ENCODE peak calls at places on chromosomes 6 and 20, in four cellular contexts. P is GM12865, E is mucosa of descending colon, N is kidney. R is an unnamed sample.

GRCh38 chr6:106446287-106446885 is 85.9 kb downstream of the CRYBG1 start:
- DNase-seq in N (no peak), E (no peak), P (peak), R (no peak)

GRCh38 chr6:129744201-129744879 is 34.4 kb upstream of the ARHGAP18 start:
- DNase-seq in E (no peak), N (no peak), P (peak), R (peak)

GRCh38 chr20:11426938-11427337 is 490.8 kb upstream of the BTBD3 start:
- DNase-seq in N (no peak), P (no peak), E (no peak), R (no peak)

GRCh38 chr6:29964553-29964903 is 22.2 kb downstream of the HLA-A start:
- DNase-seq in E (no peak), N (no peak), P (no peak), R (no peak)

GRCh38 chr6:151374024-151374423 is 17.3 kb downstream of the ZBTB2 start:
- DNase-seq in P (no peak), E (no peak), N (no peak), R (no peak)

GRCh38 chr20:297925-298754 is 770 bp downstream of the ZCCHC3 start:
- DNase-seq in N (peak), E (peak), P (peak), R (no peak)

GRCh38 chr6:13715444-13715883 is 3.8 kb upstream of the RANBP9 start:
- DNase-seq in E (no peak), N (no peak), P (peak), R (no peak)

GRCh38 chr6:37406942-37407341 is 26.1 kb upstream of the CMTR1 start:
- DNase-seq in P (no peak), N (no peak), E (no peak), R (no peak)

GRCh38 chr6:31308050-31308844 is 36.4 kb upstream of the HLA-C start:
- DNase-seq in P (peak), E (no peak), N (peak), R (no peak)

GRCh38 chr6:62797190-62797589 is 414.1 kb upstream of the FKBP1C start:
- DNase-seq in P (no peak), N (no peak), E (no peak), R (no peak)

GRCh38 chr6:8389034-8389818 is 46.1 kb downstream of the SLC35B3 start:
- DNase-seq in P (no peak), N (no peak), E (peak), R (no peak)

GRCh38 chr6:15522026-15522425 is 140.8 kb downstream of the DTNBP1 start:
- DNase-seq in P (no peak), E (no peak), N (no peak), R (no peak)

GRCh38 chr20:35791823-35792222 is 20.0 kb downstream of the PHF20 start:
- DNase-seq in E (no peak), P (no peak), N (no peak), R (peak)

GRCh38 chr20:6169251-6169650 is 46.4 kb upstream of the FERMT1 start:
- DNase-seq in P (no peak), N (no peak), E (no peak), R (no peak)
- TF ChIP-seq CTCF in P (no peak), N (no peak), E (no peak), R (peak)

DNA sequence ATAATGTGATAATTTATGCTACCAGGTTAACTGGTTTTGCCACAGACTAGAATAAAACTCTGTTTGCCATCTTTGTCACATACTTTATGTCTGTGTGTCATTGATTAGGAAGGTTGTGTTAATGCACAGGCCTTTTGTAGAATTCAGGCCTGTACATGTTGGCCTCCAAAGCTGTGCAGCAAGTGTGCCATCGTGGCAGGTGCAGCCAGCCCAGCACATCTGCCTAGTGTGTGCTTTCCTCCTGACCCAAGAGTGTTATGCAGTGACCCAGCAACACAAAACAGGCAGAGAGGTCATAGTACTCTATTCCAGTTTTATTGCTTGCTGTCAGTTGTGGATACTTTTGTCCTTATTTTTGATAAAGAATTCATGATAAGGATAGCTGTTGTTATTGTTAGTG is 3.7 kb downstream of the MAP3K4 start:
- DNase-seq in P (no peak), E (no peak), N (no peak), R (no peak)
- H3K4me3 ChIP-seq in P (no peak), E (no peak), N (no peak), R (no peak)

GRCh38 chr6:64838726-64839125 is 868.3 kb downstream of the EYS start:
- DNase-seq in N (no peak), E (no peak), P (no peak), R (no peak)
- TF ChIP-seq CTCF in N (no peak), E (no peak), P (no peak), R (no peak)

GRCh38 chr6:42259841-42260395 is 42.3 kb upstream of the MRPS10 start:
- DNase-seq in P (no peak), E (no peak), N (peak), R (no peak)
- H3K4me3 ChIP-seq in P (no peak), E (no peak), N (no peak), R (no peak)

DNA sequence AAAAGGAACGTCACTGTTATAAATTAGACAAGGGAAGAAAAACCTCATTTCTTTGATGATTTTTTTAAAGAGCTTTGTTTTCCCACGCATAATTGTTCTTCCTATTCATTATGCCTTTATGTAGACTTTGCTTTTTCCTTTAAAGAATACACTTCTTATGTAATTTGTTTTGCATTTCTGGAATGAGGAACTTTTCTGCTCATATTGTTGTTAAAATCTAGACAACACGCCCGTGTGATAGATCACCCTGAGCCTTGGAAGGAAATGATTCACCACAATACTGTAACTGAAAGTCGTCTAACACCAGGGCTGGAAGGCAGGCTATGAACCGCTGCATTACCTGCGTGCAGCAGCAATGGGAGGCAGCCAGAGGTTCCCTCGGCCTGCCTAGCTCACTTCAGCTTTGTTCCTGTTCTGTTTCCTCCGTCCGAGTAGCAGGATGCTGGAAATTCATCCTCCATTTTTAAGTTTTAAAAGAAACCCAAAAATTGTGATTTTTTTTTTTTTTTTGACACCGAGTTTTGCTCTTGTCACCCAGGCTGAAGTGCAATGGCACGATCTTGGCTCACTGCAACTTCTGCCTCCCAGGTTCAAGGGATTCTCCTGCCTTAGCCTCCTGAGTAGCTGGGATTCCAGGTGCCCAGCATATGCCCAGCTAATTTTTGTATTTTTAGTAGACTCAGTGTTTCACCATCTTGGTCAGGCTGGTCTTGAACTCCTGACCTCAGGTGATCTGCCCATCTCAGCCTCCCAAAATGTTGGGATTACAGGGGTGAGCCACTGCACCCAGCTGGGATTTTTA is 49.6 kb upstream of the ZNF217 start:
- DNase-seq in P (peak), N (no peak), E (peak), R (peak)
- TF ChIP-seq CTCF in P (no peak), N (no peak), E (no peak), R (no peak)

GRCh38 chr6:26613201-26613600 is 16.4 kb downstream of the ABT1 start:
- DNase-seq in P (no peak), N (no peak), E (no peak), R (no peak)
- H3K4me3 ChIP-seq in P (no peak), N (no peak), E (no peak), R (no peak)

GRCh38 chr20:47351643-47352331 is 4.7 kb downstream of the ZMYND8 start:
- DNase-seq in N (no peak), P (peak), E (peak), R (no peak)

GRCh38 chr20:47353224-47353696 is 3.2 kb downstream of the ZMYND8 start:
- DNase-seq in P (no peak), E (no peak), N (no peak), R (no peak)

GRCh38 chr20:47350691-47351545 is 5.6 kb downstream of the ZMYND8 start:
- DNase-seq in N (no peak), E (no peak), P (no peak), R (no peak)

GRCh38 chr20:47353697-47354387 is 2.7 kb downstream of the ZMYND8 start:
- DNase-seq in E (no peak), N (no peak), P (peak), R (no peak)

GRCh38 chr20:47352332-47353223 is 3.9 kb downstream of the ZMYND8 start:
- DNase-seq in N (peak), P (peak), E (peak), R (no peak)
- TF ChIP-seq CTCF in N (no peak), P (no peak), E (no peak), R (no peak)

GRCh38 chr20:57260065-57260958 is 6.1 kb downstream of the BMP7 start:
- DNase-seq in E (no peak), N (peak), P (no peak), R (no peak)
- H3K4me3 ChIP-seq in E (no peak), N (no peak), P (no peak), R (no peak)

GRCh38 chr6:5814116-5814515 is 192.6 kb downstream of the NRN1 start:
- DNase-seq in N (no peak), P (no peak), E (peak), R (no peak)

GRCh38 chr6:5813625-5814027 is 193.1 kb downstream of the NRN1 start:
- DNase-seq in N (no peak), E (no peak), P (peak), R (no peak)

DNA sequence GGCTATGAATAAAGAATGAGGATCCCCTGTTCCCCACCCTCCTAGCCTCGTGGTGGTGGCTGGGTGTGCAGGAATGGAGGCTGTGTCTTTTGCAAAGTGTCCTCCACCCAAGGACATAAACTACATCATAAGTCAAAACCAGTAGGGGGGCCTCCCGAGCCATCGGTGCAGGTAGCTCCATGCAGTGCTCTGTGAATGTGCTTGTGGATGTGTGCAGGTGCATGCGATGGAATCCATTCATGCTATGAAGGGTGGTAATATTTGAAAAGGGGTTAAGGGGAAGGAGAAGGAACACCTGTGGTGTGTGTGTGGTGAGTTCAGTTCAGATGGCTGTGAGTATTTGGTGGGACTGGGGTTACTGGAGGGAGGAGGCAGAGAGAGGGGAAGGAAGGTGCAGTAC is 197.3 kb downstream of the NRN1 start:
- DNase-seq in E (no peak), P (no peak), N (no peak), R (no peak)
- TF ChIP-seq CTCF in E (no peak), P (no peak), N (no peak), R (no peak)

GRCh38 chr6:158356586-158357546 is 44.6 kb downstream of the TULP4 start:
- DNase-seq in E (no peak), N (no peak), P (peak), R (no peak)

GRCh38 chr6:158358450-158359077 is 46.3 kb downstream of the TULP4 start:
- DNase-seq in N (no peak), P (no peak), E (peak), R (no peak)

GRCh38 chr6:158353851-158354508 is 41.7 kb downstream of the TULP4 start:
- DNase-seq in E (no peak), N (no peak), P (no peak), R (no peak)

GRCh38 chr6:158354509-158354877 is 42.2 kb downstream of the TULP4 start:
- DNase-seq in P (no peak), N (no peak), E (no peak), R (no peak)

DNA sequence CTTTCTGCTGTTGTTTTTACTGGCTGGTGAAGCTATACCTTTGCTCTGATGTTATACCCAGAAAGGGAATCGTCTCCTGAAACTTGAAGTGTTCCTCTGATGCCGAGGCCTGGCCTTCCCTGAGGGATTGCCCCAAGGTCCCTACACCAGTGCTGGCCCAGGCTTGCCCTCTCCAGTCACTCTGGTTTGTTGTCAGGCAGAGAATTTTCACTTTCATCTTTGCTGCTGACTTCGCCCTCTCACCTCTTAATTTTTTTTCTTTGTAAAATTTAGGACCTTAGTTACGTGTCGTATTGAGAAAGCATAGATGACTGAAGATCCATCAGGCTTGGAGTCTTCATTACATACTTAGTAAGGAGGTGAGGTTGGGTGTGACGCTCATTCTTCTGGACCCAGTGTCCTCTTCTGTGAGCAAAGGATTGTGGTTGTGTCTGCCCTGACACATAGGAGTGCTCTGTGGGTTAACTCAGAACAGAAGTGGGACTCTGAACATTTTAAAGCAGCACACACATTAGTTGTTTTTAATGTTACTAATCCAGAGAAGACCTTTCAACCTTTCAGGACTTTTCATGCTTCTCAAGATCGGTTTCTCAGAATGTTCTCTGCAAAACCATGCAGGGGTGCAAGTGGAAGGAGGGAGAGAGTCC is 45.4 kb downstream of the TULP4 start:
- DNase-seq in P (peak), N (no peak), E (no peak), R (no peak)
- H3K4me3 ChIP-seq in P (peak), N (no peak), E (no peak), R (no peak)